ENCODE peak calls at places on chromosomes 2 and 18, in nine cellular contexts. F is germinal center; I is CD8-positive, alpha-beta memory T cell; A is cardiac fibroblast; G is NCI-H226; O is Panc1; X is stimulated activated CD4-positive, alpha-beta T cell treated with anti-CD3 and anti-CD28 coated beads, Interleukin-2, amount 100 ng/mL, for 48 hours; N is foreskin fibroblast; H is HFF-Myc. V is an unnamed sample.

GRCh38 chr18:79518683-79519128 is 123.0 kb downstream of the NFATC1 start:
- DNase-seq in O (no peak), X (no peak), I (peak), H (no peak), G (no peak), N (no peak), F (no peak), A (no peak), V (no peak)

GRCh38 chr2:33645861-33646260 is 46.8 kb upstream of the FAM98A start:
- DNase-seq in O (no peak), F (no peak), N (no peak), I (no peak), G (peak), X (no peak), H (no peak), A (peak), V (peak)

GRCh38 chr2:208175843-208176160 is 12.4 kb upstream of the CRYGA start:
- DNase-seq in F (no peak), G (no peak), O (no peak), I (no peak), H (no peak), N (no peak), X (no peak), A (no peak), V (no peak)

GRCh38 chr2:44550571-44550970 is 188.8 kb downstream of the CAMKMT start:
- DNase-seq in I (no peak), F (no peak), O (no peak), A (peak), N (peak), G (no peak), X (no peak), H (no peak), V (no peak)

GRCh38 chr2:239605976-239606375 is 205.2 kb upstream of the HDAC4 start:
- DNase-seq in H (no peak), G (no peak), O (no peak), A (no peak), N (no peak), F (no peak), X (no peak), I (no peak), V (no peak)

GRCh38 chr2:54329482-54330225 is 73.6 kb upstream of the TSPYL6 start:
- DNase-seq in O (no peak), X (no peak), A (peak), G (no peak), I (no peak), N (no peak), F (no peak), H (no peak), V (no peak)

GRCh38 chr2:118221952-118222594 is 133.8 kb downstream of the INSIG2 start:
- DNase-seq in A (peak), N (peak), F (peak), X (no peak), H (peak), O (peak), G (peak), I (no peak), V (peak)

GRCh38 chr2:127451981-127452380 is 33.8 kb downstream of the PROC start:
- DNase-seq in I (no peak), X (no peak), F (no peak), O (no peak), N (peak), A (no peak), H (peak), G (no peak), V (no peak)

GRCh38 chr2:102061962-102062795 is 70.4 kb downstream of the IL1R2 start:
- DNase-seq in X (no peak), F (no peak), A (peak), H (no peak), N (peak), G (no peak), I (no peak), O (no peak), V (peak)

GRCh38 chr2:195613922-195614321 is 43.1 kb upstream of the SLC39A10 start:
- DNase-seq in O (peak), H (peak), I (no peak), A (peak), G (peak), N (peak), F (no peak), X (no peak), V (peak)

GRCh38 chr2:176129825-176130152 is 284 bp downstream of the HOXD8 start:
- DNase-seq in A (no peak), N (no peak), H (no peak), G (no peak), I (no peak), O (no peak), X (no peak), F (no peak), V (no peak)

GRCh38 chr2:190678444-190679162 is 29.7 kb downstream of the NAB1 start:
- DNase-seq in A (peak), X (peak), N (no peak), H (no peak), I (no peak), G (peak), F (peak), O (no peak), V (peak)

GRCh38 chr2:14554829-14555580 is 77.5 kb upstream of the LRATD1 start:
- DNase-seq in I (no peak), A (no peak), H (no peak), N (no peak), F (no peak), X (no peak), O (no peak), G (no peak), V (no peak)

GRCh38 chr18:64659186-64659585 is 510.3 kb upstream of the LINC00305 start:
- DNase-seq in F (no peak), I (no peak), O (no peak), H (no peak), X (no peak), A (no peak), G (no peak), N (no peak), V (no peak)

GRCh38 chr2:191222507-191222906 is 22.7 kb upstream of the MYO1B start:
- DNase-seq in N (no peak), X (no peak), G (no peak), H (no peak), A (peak), O (no peak), I (no peak), F (no peak), V (no peak)

GRCh38 chr2:206464597-206464996 is 21.3 kb downstream of the ADAM23 start:
- DNase-seq in A (no peak), O (no peak), H (no peak), I (no peak), X (no peak), F (no peak), G (no peak), N (no peak), V (no peak)

GRCh38 chr18:59665057-59666007 is 31.9 kb downstream of the CCBE1 start:
- DNase-seq in A (no peak), I (no peak), H (no peak), G (no peak), X (no peak), O (no peak), F (no peak), N (no peak), V (no peak)

GRCh38 chr18:48230459-48231113 is 178.6 kb downstream of the ZBTB7C start:
- DNase-seq in F (no peak), N (peak), G (peak), X (no peak), H (no peak), O (no peak), A (peak), I (no peak), V (peak)

GRCh38 chr2:218259099-218259921 is 1.5 kb upstream of the GPBAR1 start:
- DNase-seq in N (peak), H (no peak), F (no peak), A (peak), I (no peak), O (no peak), X (no peak), G (peak), V (peak)

GRCh38 chr2:26464390-26465265 is 13.3 kb downstream of the OTOF start:
- DNase-seq in X (no peak), F (no peak), A (no peak), I (peak), H (peak), N (no peak), G (no peak), O (no peak), V (no peak)

V was measured in brain microvascular endothelial cell.